ENCODE peak calls at places on chromosome 6, in ten cellular contexts. O is right cardiac atrium; J is heart left ventricle; I is cardiac muscle cell; H is colonic mucosa; Y is fibroblast of lung; G is neural progenitor cell; P is ascending aorta; W is CD4-positive, alpha-beta T cell; X is heart right ventricle. R is an unnamed sample.

GRCh38 chr6:37155394-37156312 is 14.3 kb upstream of the PIM1 start:
- DNase-seq in O (no peak), J (no peak), I (no peak), H (peak), Y (peak), G (no peak), P (no peak), W (no peak), X (no peak), R (no peak)

GRCh38 chr6:149190228-149190831 is 127.2 kb upstream of the TAB2 start:
- DNase-seq in O (no peak), J (peak), I (peak), H (peak), Y (peak), G (peak), P (no peak), W (peak), X (no peak), R (no peak)

GRCh38 chr6:33766921-33767700 is 20.4 kb upstream of the IP6K3 start:
- DNase-seq in O (no peak), J (no peak), I (no peak), H (no peak), Y (no peak), G (no peak), P (no peak), W (no peak), X (no peak), R (no peak)

GRCh38 chr6:715709-716450 is 22.9 kb upstream of the EXOC2 start:
- DNase-seq in O (no peak), J (no peak), I (no peak), H (no peak), Y (no peak), G (no peak), P (no peak), W (no peak), X (no peak), R (no peak)

GRCh38 chr6:150966786-150967185 is 101.3 kb downstream of the MTHFD1L start:
- DNase-seq in O (peak), J (no peak), I (no peak), H (peak), Y (no peak), G (no peak), P (no peak), W (no peak), X (no peak), R (no peak)

GRCh38 chr6:21732731-21733130 is 139.2 kb downstream of the SOX4 start:
- DNase-seq in O (no peak), J (no peak), I (no peak), H (no peak), Y (peak), G (peak), P (no peak), W (no peak), X (no peak), R (no peak)

GRCh38 chr6:88248709-88249321 is 82.7 kb upstream of the CNR1 start:
- DNase-seq in O (no peak), J (no peak), I (no peak), H (no peak), Y (no peak), G (no peak), P (no peak), W (no peak), X (no peak), R (no peak)

GRCh38 chr6:144434308-144434990 is 149.3 kb downstream of the UTRN start:
- DNase-seq in O (no peak), J (no peak), I (peak), H (no peak), Y (peak), G (no peak), P (no peak), W (no peak), X (no peak), R (no peak)

GRCh38 chr6:112936476-112936875 is 589.3 kb downstream of the RFPL4B start:
- DNase-seq in O (no peak), J (no peak), I (peak), H (no peak), Y (peak), G (no peak), P (no peak), W (no peak), X (no peak), R (no peak)

GRCh38 chr6:146857180-146857959 is 258.6 kb downstream of the ADGB start:
- DNase-seq in O (peak), J (peak), I (peak), H (peak), Y (peak), G (peak), P (peak), W (peak), X (peak), R (peak)

GRCh38 chr6:19851273-19852089 is 14.3 kb downstream of the ID4 start:
- DNase-seq in O (no peak), J (no peak), I (peak), H (peak), Y (peak), G (peak), P (no peak), W (no peak), X (no peak), R (no peak)

GRCh38 chr6:21164768-21165326 is 428.7 kb upstream of the SOX4 start:
- DNase-seq in O (no peak), J (no peak), I (no peak), H (no peak), Y (peak), G (no peak), P (no peak), W (no peak), X (no peak), R (no peak)

GRCh38 chr6:113464959-113465358 is 392.2 kb upstream of the MARCKS start:
- DNase-seq in O (no peak), J (no peak), I (peak), H (no peak), Y (peak), G (no peak), P (no peak), W (no peak), X (no peak), R (no peak)

GRCh38 chr6:106089981-106090380 is 3.8 kb downstream of the PRDM1 start:
- DNase-seq in O (no peak), J (no peak), I (peak), H (no peak), Y (peak), G (no peak), P (no peak), W (no peak), X (no peak), R (no peak)

GRCh38 chr6:51112731-51113130 is 294.1 kb downstream of the TFAP2B start:
- DNase-seq in O (no peak), J (no peak), I (no peak), H (no peak), Y (no peak), G (no peak), P (no peak), W (no peak), X (no peak), R (no peak)

GRCh38 chr6:34462561-34462971 is 3.3 kb upstream of the PACSIN1 start:
- DNase-seq in O (peak), J (peak), I (peak), H (peak), Y (no peak), G (peak), P (no peak), W (no peak), X (peak), R (no peak)

GRCh38 chr6:37142047-37142614 is 27.8 kb upstream of the PIM1 start:
- DNase-seq in O (no peak), J (no peak), I (peak), H (no peak), Y (peak), G (no peak), P (no peak), W (no peak), X (no peak), R (no peak)

GRCh38 chr6:127514396-127515227 is 4.5 kb downstream of the MTCL3 start:
- DNase-seq in O (peak), J (peak), I (peak), H (peak), Y (peak), G (peak), P (no peak), W (peak), X (peak), R (peak)

GRCh38 chr6:139289233-139289632 is 2.6 kb downstream of the TXLNB start:
- DNase-seq in O (no peak), J (peak), I (no peak), H (no peak), Y (no peak), G (no peak), P (no peak), W (no peak), X (no peak), R (no peak)

GRCh38 chr6:152391179-152391880 is 245.8 kb downstream of the SYNE1 start:
- DNase-seq in O (no peak), J (no peak), I (no peak), H (no peak), Y (peak), G (no peak), P (no peak), W (no peak), X (no peak), R (no peak)

GRCh38 chr6:12286381-12287132 is 3.6 kb upstream of the EDN1 start:
- DNase-seq in O (no peak), J (no peak), I (peak), H (no peak), Y (no peak), G (no peak), P (no peak), W (no peak), X (no peak), R (no peak)

GRCh38 chr6:89412071-89413005 is at the start of gene RRAGD:
- DNase-seq in O (peak), J (peak), I (peak), H (peak), Y (no peak), G (peak), P (peak), W (peak), X (peak), R (peak)

GRCh38 chr6:19569563-19569962 is 267.6 kb upstream of the ID4 start:
- DNase-seq in O (no peak), J (no peak), I (no peak), H (no peak), Y (no peak), G (no peak), P (no peak), W (no peak), X (no peak), R (no peak)

GRCh38 chr6:143680157-143680556 is 2.4 kb downstream of the PHACTR2 start:
- DNase-seq in O (no peak), J (no peak), I (no peak), H (no peak), Y (no peak), G (peak), P (no peak), W (no peak), X (no peak), R (no peak)

GRCh38 chr6:105429676-105430075 is 26.8 kb upstream of the PREP start:
- DNase-seq in O (no peak), J (no peak), I (peak), H (no peak), Y (peak), G (no peak), P (no peak), W (no peak), X (no peak), R (no peak)

DNA sequence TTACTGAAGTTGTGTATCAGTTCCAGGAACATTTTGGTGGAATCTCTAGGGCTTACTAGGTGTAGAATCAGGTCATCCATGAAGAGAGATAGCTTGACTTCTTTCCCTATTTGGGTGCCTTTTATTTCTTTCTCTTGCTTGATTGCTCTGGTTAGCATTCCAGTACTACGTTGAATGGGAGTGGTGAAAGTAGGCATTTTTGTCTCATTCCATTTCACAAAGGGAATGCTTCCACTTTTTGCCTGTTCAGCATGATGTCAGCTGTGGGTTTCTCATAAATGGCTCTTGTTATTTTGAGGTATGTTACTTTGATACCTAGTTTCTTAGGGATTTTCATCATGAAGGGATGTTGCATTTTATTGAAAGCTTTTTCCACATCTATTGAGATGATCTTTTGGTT is 195.3 kb downstream of the MOXD1 start:
- DNase-seq in O (no peak), J (no peak), I (no peak), H (no peak), Y (peak), G (peak), P (no peak), W (no peak), X (no peak), R (no peak)
- H3K27ac ChIP-seq in O (no peak), J (no peak), I (no peak), H (no peak), Y (no peak), G (no peak), P (no peak), W (no peak), X (no peak), R (no peak)

GRCh38 chr6:14276066-14276465 is 158.5 kb downstream of the CD83 start:
- DNase-seq in O (no peak), J (no peak), I (no peak), H (no peak), Y (no peak), G (no peak), P (no peak), W (no peak), X (no peak), R (no peak)

GRCh38 chr6:14277405-14277930 is 159.9 kb downstream of the CD83 start:
- DNase-seq in O (no peak), J (no peak), I (no peak), H (no peak), Y (no peak), G (no peak), P (no peak), W (no peak), X (no peak), R (no peak)

GRCh38 chr6:14275493-14275851 is 157.9 kb downstream of the CD83 start:
- DNase-seq in O (peak), J (peak), I (peak), H (no peak), Y (peak), G (no peak), P (no peak), W (no peak), X (peak), R (peak)

GRCh38 chr6:14278000-14278399 is 160.4 kb downstream of the CD83 start:
- DNase-seq in O (no peak), J (no peak), I (no peak), H (no peak), Y (peak), G (no peak), P (no peak), W (no peak), X (no peak), R (no peak)

DNA sequence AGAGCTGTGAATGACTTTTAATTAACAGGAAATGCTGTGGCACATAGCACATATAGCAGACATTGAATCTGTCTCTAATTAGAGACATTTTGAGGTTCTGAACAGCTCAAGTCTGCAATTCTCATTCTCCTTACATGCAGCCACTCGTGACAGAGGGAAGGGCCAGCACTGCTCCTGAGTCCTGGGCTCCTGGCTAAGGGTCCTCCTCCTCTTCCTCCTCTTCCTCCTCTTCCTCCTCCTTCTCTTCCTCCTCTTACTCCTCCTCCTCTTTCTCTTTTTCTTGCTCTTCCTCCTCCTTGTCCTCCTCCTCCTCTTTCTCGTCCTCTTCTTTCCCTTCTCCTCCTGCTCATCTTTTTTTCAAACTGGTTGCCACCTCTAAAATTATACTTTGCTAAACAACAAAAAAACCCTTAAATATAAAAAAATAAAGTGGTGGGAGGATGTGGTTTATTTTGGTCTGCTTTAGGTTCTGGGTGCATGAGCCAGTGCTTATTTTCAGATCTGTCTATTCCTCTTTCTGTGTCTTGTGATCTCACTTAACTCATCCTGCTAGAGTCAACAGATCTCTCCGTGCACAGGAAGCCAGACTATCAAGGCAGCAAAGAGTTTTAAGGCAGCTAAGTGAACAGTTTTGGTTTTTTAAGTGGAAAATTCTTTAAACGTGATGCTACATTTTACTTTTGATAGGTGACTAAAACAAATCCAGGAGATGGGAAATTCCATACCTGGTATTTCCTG is 159.3 kb downstream of the CD83 start:
- DNase-seq in O (no peak), J (no peak), I (no peak), H (no peak), Y (peak), G (no peak), P (no peak), W (no peak), X (no peak), R (no peak)
- H3K27ac ChIP-seq in O (no peak), J (no peak), I (no peak), H (peak), Y (no peak), G (no peak), P (no peak), W (peak), X (no peak), R (no peak)

GRCh38 chr6:53312355-53312754 is 36.4 kb downstream of the ELOVL5 start:
- DNase-seq in O (no peak), J (no peak), I (no peak), H (no peak), Y (no peak), G (no peak), P (no peak), W (no peak), X (no peak), R (no peak)

GRCh38 chr6:53309059-53309896 is 39.5 kb downstream of the ELOVL5 start:
- DNase-seq in O (no peak), J (no peak), I (peak), H (no peak), Y (peak), G (no peak), P (no peak), W (no peak), X (no peak), R (no peak)

GRCh38 chr6:53310751-53311585 is 37.8 kb downstream of the ELOVL5 start:
- DNase-seq in O (no peak), J (no peak), I (no peak), H (no peak), Y (no peak), G (no peak), P (no peak), W (no peak), X (no peak), R (no peak)

GRCh38 chr6:53311586-53311935 is 37.2 kb downstream of the ELOVL5 start:
- DNase-seq in O (no peak), J (no peak), I (no peak), H (no peak), Y (peak), G (no peak), P (no peak), W (no peak), X (no peak), R (no peak)

GRCh38 chr6:53309897-53310291 is 38.9 kb downstream of the ELOVL5 start:
- DNase-seq in O (no peak), J (no peak), I (no peak), H (no peak), Y (no peak), G (no peak), P (no peak), W (no peak), X (no peak), R (no peak)
- H3K27ac ChIP-seq in O (no peak), J (no peak), I (peak), H (no peak), Y (no peak), G (no peak), P (no peak), W (no peak), X (no peak), R (no peak)

GRCh38 chr6:163261361-163261760 is 153.2 kb upstream of the QKI start:
- DNase-seq in O (no peak), J (no peak), I (no peak), H (no peak), Y (no peak), G (no peak), P (no peak), W (no peak), X (no peak), R (no peak)

GRCh38 chr6:163263196-163263595 is 151.3 kb upstream of the QKI start:
- DNase-seq in O (peak), J (peak), I (peak), H (no peak), Y (peak), G (no peak), P (no peak), W (no peak), X (peak), R (peak)

GRCh38 chr6:163260911-163261310 is 153.6 kb upstream of the QKI start:
- DNase-seq in O (no peak), J (no peak), I (no peak), H (no peak), Y (no peak), G (peak), P (no peak), W (no peak), X (no peak), R (no peak)

GRCh38 chr6:163260111-163260895 is 154.2 kb upstream of the QKI start:
- DNase-seq in O (peak), J (peak), I (peak), H (no peak), Y (peak), G (peak), P (no peak), W (no peak), X (peak), R (no peak)

GRCh38 chr6:163262080-163262479 is 152.4 kb upstream of the QKI start:
- DNase-seq in O (no peak), J (no peak), I (no peak), H (no peak), Y (no peak), G (no peak), P (no peak), W (no peak), X (no peak), R (no peak)
- H3K27ac ChIP-seq in O (no peak), J (no peak), I (no peak), H (no peak), Y (no peak), G (peak), P (no peak), W (no peak), X (no peak), R (peak)

GRCh38 chr6:44444853-44445252 is 57.3 kb downstream of the CDC5L start:
- DNase-seq in O (no peak), J (no peak), I (no peak), H (no peak), Y (no peak), G (peak), P (no peak), W (no peak), X (no peak), R (no peak)
- H3K27ac ChIP-seq in O (no peak), J (no peak), I (no peak), H (no peak), Y (no peak), G (no peak), P (no peak), W (no peak), X (no peak), R (no peak)

GRCh38 chr6:30358340-30358679 is 13.4 kb downstream of the RPP21 start:
- DNase-seq in O (no peak), J (no peak), I (peak), H (no peak), Y (no peak), G (peak), P (no peak), W (no peak), X (no peak), R (no peak)
- H3K27ac ChIP-seq in O (no peak), J (no peak), I (no peak), H (no peak), Y (no peak), G (no peak), P (no peak), W (no peak), X (no peak), R (no peak)

R was measured in substantia nigra.